ENCODE peak calls at places on chromosome 16, in six cellular contexts. One of them, this sample, is unnamed.

GRCh38 chr16:23712976-23713375 is at the start of gene ERN2:
- DNase-seq in NCI-H524: no peak
- DNase-seq in OCI-M1: no peak
- DNase-seq in NCI-H510A treated with DMSO at 0.1 percent for 48 hours: no peak
- DNase-seq in tibial artery: no peak
- DNase-seq in hypothalamus: no peak
- DNase-seq in this sample: peak

GRCh38 chr16:59573528-59574271 is 839.6 kb upstream of the GOT2 start:
- DNase-seq in tibial artery: no peak
- DNase-seq in NCI-H510A treated with DMSO at 0.1 percent for 48 hours: no peak
- DNase-seq in NCI-H524: no peak
- DNase-seq in OCI-M1: no peak
- DNase-seq in hypothalamus: no peak
- DNase-seq in this sample: no peak

GRCh38 chr16:733382-734207 is 6.7 kb downstream of the HAGHL start:
- DNase-seq in hypothalamus: no peak
- DNase-seq in tibial artery: peak
- DNase-seq in NCI-H524: no peak
- DNase-seq in NCI-H510A treated with DMSO at 0.1 percent for 48 hours: no peak
- DNase-seq in OCI-M1: no peak
- DNase-seq in this sample: peak

GRCh38 chr16:77220427-77220826 is 21.2 kb downstream of the SYCE1L start:
- DNase-seq in hypothalamus: no peak
- DNase-seq in tibial artery: no peak
- DNase-seq in NCI-H510A treated with DMSO at 0.1 percent for 48 hours: no peak
- DNase-seq in OCI-M1: no peak
- DNase-seq in NCI-H524: no peak
- DNase-seq in this sample: no peak

GRCh38 chr16:81639931-81640680 is 139.0 kb upstream of the PLCG2 start:
- DNase-seq in NCI-H510A treated with DMSO at 0.1 percent for 48 hours: peak
- DNase-seq in NCI-H524: no peak
- DNase-seq in OCI-M1: no peak
- DNase-seq in tibial artery: no peak
- DNase-seq in hypothalamus: no peak
- DNase-seq in this sample: no peak

GRCh38 chr16:86836503-86837125 is 258.3 kb downstream of the FOXL1 start:
- DNase-seq in tibial artery: no peak
- DNase-seq in NCI-H510A treated with DMSO at 0.1 percent for 48 hours: no peak
- DNase-seq in OCI-M1: no peak
- DNase-seq in NCI-H524: no peak
- DNase-seq in hypothalamus: no peak
- DNase-seq in this sample: no peak

GRCh38 chr16:23753908-23754593 is 775 bp upstream of the CHP2 start:
- DNase-seq in NCI-H510A treated with DMSO at 0.1 percent for 48 hours: no peak
- DNase-seq in OCI-M1: no peak
- DNase-seq in NCI-H524: no peak
- DNase-seq in hypothalamus: no peak
- DNase-seq in tibial artery: no peak
- DNase-seq in this sample: no peak

GRCh38 chr16:15494231-15494630 is 59.8 kb downstream of the BMERB1 start:
- DNase-seq in NCI-H510A treated with DMSO at 0.1 percent for 48 hours: no peak
- DNase-seq in NCI-H524: peak
- DNase-seq in tibial artery: no peak
- DNase-seq in OCI-M1: no peak
- DNase-seq in hypothalamus: no peak
- DNase-seq in this sample: no peak

GRCh38 chr16:9159839-9160550 is 68.6 kb downstream of the HAPSTR1 start:
- DNase-seq in NCI-H510A treated with DMSO at 0.1 percent for 48 hours: peak
- DNase-seq in tibial artery: no peak
- DNase-seq in OCI-M1: peak
- DNase-seq in NCI-H524: peak
- DNase-seq in hypothalamus: no peak
- DNase-seq in this sample: peak

GRCh38 chr16:77298638-77299360 is 99.6 kb downstream of the SYCE1L start:
- DNase-seq in NCI-H510A treated with DMSO at 0.1 percent for 48 hours: no peak
- DNase-seq in NCI-H524: no peak
- DNase-seq in tibial artery: no peak
- DNase-seq in hypothalamus: no peak
- DNase-seq in OCI-M1: no peak
- DNase-seq in this sample: no peak

GRCh38 chr16:68800257-68800875 is 43.0 kb upstream of the TANGO6 start:
- DNase-seq in NCI-H510A treated with DMSO at 0.1 percent for 48 hours: peak
- DNase-seq in OCI-M1: peak
- DNase-seq in hypothalamus: no peak
- DNase-seq in tibial artery: no peak
- DNase-seq in NCI-H524: peak
- DNase-seq in this sample: no peak

GRCh38 chr16:46918905-46919792 is 35.0 kb downstream of the GPT2 start:
- DNase-seq in tibial artery: no peak
- DNase-seq in OCI-M1: no peak
- DNase-seq in hypothalamus: no peak
- DNase-seq in NCI-H510A treated with DMSO at 0.1 percent for 48 hours: peak
- DNase-seq in NCI-H524: no peak
- DNase-seq in this sample: no peak

GRCh38 chr16:23466162-23466885 is 13.3 kb upstream of the COG7 start:
- DNase-seq in NCI-H510A treated with DMSO at 0.1 percent for 48 hours: no peak
- DNase-seq in OCI-M1: no peak
- DNase-seq in NCI-H524: no peak
- DNase-seq in hypothalamus: no peak
- DNase-seq in tibial artery: no peak
- DNase-seq in this sample: no peak

GRCh38 chr16:25834101-25834500 is 142.3 kb downstream of the HS3ST4 start:
- DNase-seq in NCI-H524: no peak
- DNase-seq in tibial artery: no peak
- DNase-seq in hypothalamus: no peak
- DNase-seq in OCI-M1: no peak
- DNase-seq in NCI-H510A treated with DMSO at 0.1 percent for 48 hours: no peak
- DNase-seq in this sample: no peak

GRCh38 chr16:73232555-73233422 is 184.9 kb upstream of the ZFHX3 start:
- DNase-seq in NCI-H510A treated with DMSO at 0.1 percent for 48 hours: no peak
- DNase-seq in hypothalamus: no peak
- DNase-seq in tibial artery: no peak
- DNase-seq in OCI-M1: no peak
- DNase-seq in NCI-H524: peak
- DNase-seq in this sample: no peak

GRCh38 chr16:77898671-77899211 is 110.4 kb downstream of the VAT1L start:
- DNase-seq in tibial artery: no peak
- DNase-seq in hypothalamus: no peak
- DNase-seq in NCI-H510A treated with DMSO at 0.1 percent for 48 hours: peak
- DNase-seq in NCI-H524: no peak
- DNase-seq in OCI-M1: no peak
- DNase-seq in this sample: no peak

GRCh38 chr16:67805718-67806427 is 487 bp downstream of the RANBP10 start:
- DNase-seq in NCI-H524: no peak
- DNase-seq in NCI-H510A treated with DMSO at 0.1 percent for 48 hours: no peak
- DNase-seq in tibial artery: no peak
- DNase-seq in hypothalamus: no peak
- DNase-seq in OCI-M1: no peak
- DNase-seq in this sample: peak

GRCh38 chr16:85902366-85903155 is 3.6 kb downstream of the IRF8 start:
- DNase-seq in tibial artery: no peak
- DNase-seq in NCI-H524: peak
- DNase-seq in OCI-M1: no peak
- DNase-seq in NCI-H510A treated with DMSO at 0.1 percent for 48 hours: no peak
- DNase-seq in hypothalamus: no peak
- DNase-seq in this sample: no peak

GRCh38 chr16:14284371-14284770 is 213.3 kb downstream of the MRTFB start:
- DNase-seq in NCI-H510A treated with DMSO at 0.1 percent for 48 hours: no peak
- DNase-seq in tibial artery: no peak
- DNase-seq in NCI-H524: peak
- DNase-seq in hypothalamus: no peak
- DNase-seq in OCI-M1: peak
- DNase-seq in this sample: no peak

GRCh38 chr16:64416232-64417010 is 705.4 kb downstream of the CDH11 start:
- DNase-seq in hypothalamus: no peak
- DNase-seq in NCI-H510A treated with DMSO at 0.1 percent for 48 hours: no peak
- DNase-seq in OCI-M1: peak
- DNase-seq in NCI-H524: peak
- DNase-seq in tibial artery: no peak
- DNase-seq in this sample: no peak

GRCh38 chr16:85360323-85361277 is 248.3 kb upstream of the CIBAR2 start:
- DNase-seq in hypothalamus: no peak
- DNase-seq in OCI-M1: no peak
- DNase-seq in tibial artery: no peak
- DNase-seq in NCI-H524: peak
- DNase-seq in NCI-H510A treated with DMSO at 0.1 percent for 48 hours: peak
- DNase-seq in this sample: peak

GRCh38 chr16:81565633-81566032 is 121.0 kb downstream of the CMIP start:
- DNase-seq in NCI-H524: no peak
- DNase-seq in OCI-M1: no peak
- DNase-seq in tibial artery: no peak
- DNase-seq in hypothalamus: no peak
- DNase-seq in NCI-H510A treated with DMSO at 0.1 percent for 48 hours: no peak
- DNase-seq in this sample: no peak

GRCh38 chr16:89315791-89316581 is 98.5 kb downstream of the ZNF778 start:
- DNase-seq in OCI-M1: no peak
- DNase-seq in NCI-H524: no peak
- DNase-seq in tibial artery: no peak
- DNase-seq in hypothalamus: no peak
- DNase-seq in NCI-H510A treated with DMSO at 0.1 percent for 48 hours: no peak
- DNase-seq in this sample: peak

GRCh38 chr16:89491238-89491869 is 993 bp upstream of the ANKRD11 start:
- DNase-seq in OCI-M1: peak
- DNase-seq in hypothalamus: no peak
- DNase-seq in NCI-H510A treated with DMSO at 0.1 percent for 48 hours: no peak
- DNase-seq in tibial artery: no peak
- DNase-seq in NCI-H524: no peak
- DNase-seq in this sample: no peak

GRCh38 chr16:54817940-54818574 is 112.6 kb upstream of the IRX5 start:
- DNase-seq in OCI-M1: no peak
- DNase-seq in NCI-H510A treated with DMSO at 0.1 percent for 48 hours: no peak
- DNase-seq in tibial artery: no peak
- DNase-seq in hypothalamus: no peak
- DNase-seq in NCI-H524: peak
- DNase-seq in this sample: peak

GRCh38 chr16:578870-579405 is 9.2 kb downstream of the PIGQ start:
- DNase-seq in NCI-H524: peak
- DNase-seq in hypothalamus: no peak
- DNase-seq in OCI-M1: peak
- DNase-seq in NCI-H510A treated with DMSO at 0.1 percent for 48 hours: peak
- DNase-seq in tibial artery: peak
- DNase-seq in this sample: peak

GRCh38 chr16:30602595-30603277 is 7.5 kb downstream of the ZNF689 start:
- DNase-seq in OCI-M1: no peak
- DNase-seq in NCI-H510A treated with DMSO at 0.1 percent for 48 hours: no peak
- DNase-seq in hypothalamus: no peak
- DNase-seq in NCI-H524: no peak
- DNase-seq in tibial artery: no peak
- DNase-seq in this sample: no peak

GRCh38 chr16:35391328-35391727 is 1931.9 kb downstream of the TP53TG3F start:
- DNase-seq in NCI-H524: peak
- DNase-seq in tibial artery: no peak
- DNase-seq in OCI-M1: peak
- DNase-seq in hypothalamus: no peak
- DNase-seq in NCI-H510A treated with DMSO at 0.1 percent for 48 hours: peak
- DNase-seq in this sample: no peak

GRCh38 chr16:75458439-75458838 is 6.0 kb downstream of the TMEM170A start:
- DNase-seq in hypothalamus: no peak
- DNase-seq in OCI-M1: no peak
- DNase-seq in NCI-H510A treated with DMSO at 0.1 percent for 48 hours: no peak
- DNase-seq in tibial artery: no peak
- DNase-seq in NCI-H524: no peak
- DNase-seq in this sample: no peak

This sample was measured in upper lobe of left lung.